ENCODE peak calls at places on chromosomes 13 and 19, in seven cellular contexts. One of them, this sample, is unnamed.

GRCh38 chr13:21022056-21022693 is 39.2 kb downstream of the LATS2 start:
- DNase-seq in RPMI7951: no peak
- DNase-seq in T-cell: no peak
- DNase-seq in GM12891: no peak
- DNase-seq in stimulated activated CD4-positive, alpha-beta T cell treated with anti-CD3 and anti-CD28 coated beads, TNF-alpha, amount 100 ng/mL, for 24 hours: no peak
- DNase-seq in activated T-helper 1 cell treated with anti-CD3 and anti-CD28 coated beads, Interleukin-12 subunit alpha, Interleukin-12 subunit beta, Interleukin-2, Interleukin-4 antibody, amounts not matched to agents 30 ng/mL and 10 ng/mL and 1 ng/mL, durations not matched to agents 14 hours and 24 hours and 36 hours: no peak
- DNase-seq in germinal center: no peak
- DNase-seq in this sample: no peak

GRCh38 chr13:32731576-32731975 is 145.3 kb downstream of the PDS5B start:
- DNase-seq in RPMI7951: peak
- DNase-seq in T-cell: no peak
- DNase-seq in GM12891: no peak
- DNase-seq in stimulated activated CD4-positive, alpha-beta T cell treated with anti-CD3 and anti-CD28 coated beads, TNF-alpha, amount 100 ng/mL, for 24 hours: peak
- DNase-seq in activated T-helper 1 cell treated with anti-CD3 and anti-CD28 coated beads, Interleukin-12 subunit alpha, Interleukin-12 subunit beta, Interleukin-2, Interleukin-4 antibody, amounts not matched to agents 30 ng/mL and 10 ng/mL and 1 ng/mL, durations not matched to agents 14 hours and 24 hours and 36 hours: no peak
- DNase-seq in germinal center: no peak
- DNase-seq in this sample: no peak

GRCh38 chr13:44764334-44764733 is 188.2 kb upstream of the TSC22D1 start:
- DNase-seq in RPMI7951: peak
- DNase-seq in T-cell: no peak
- DNase-seq in GM12891: no peak
- DNase-seq in stimulated activated CD4-positive, alpha-beta T cell treated with anti-CD3 and anti-CD28 coated beads, TNF-alpha, amount 100 ng/mL, for 24 hours: no peak
- DNase-seq in activated T-helper 1 cell treated with anti-CD3 and anti-CD28 coated beads, Interleukin-12 subunit alpha, Interleukin-12 subunit beta, Interleukin-2, Interleukin-4 antibody, amounts not matched to agents 30 ng/mL and 10 ng/mL and 1 ng/mL, durations not matched to agents 14 hours and 24 hours and 36 hours: no peak
- DNase-seq in germinal center: no peak
- DNase-seq in this sample: no peak

GRCh38 chr13:60837806-60838205 is 440.8 kb downstream of the TDRD3 start:
- DNase-seq in RPMI7951: no peak
- DNase-seq in T-cell: no peak
- DNase-seq in GM12891: no peak
- DNase-seq in stimulated activated CD4-positive, alpha-beta T cell treated with anti-CD3 and anti-CD28 coated beads, TNF-alpha, amount 100 ng/mL, for 24 hours: no peak
- DNase-seq in activated T-helper 1 cell treated with anti-CD3 and anti-CD28 coated beads, Interleukin-12 subunit alpha, Interleukin-12 subunit beta, Interleukin-2, Interleukin-4 antibody, amounts not matched to agents 30 ng/mL and 10 ng/mL and 1 ng/mL, durations not matched to agents 14 hours and 24 hours and 36 hours: no peak
- DNase-seq in germinal center: no peak
- DNase-seq in this sample: no peak

GRCh38 chr19:3586124-3586626 is 897 bp downstream of the GIPC3 start:
- DNase-seq in RPMI7951: no peak
- DNase-seq in T-cell: no peak
- DNase-seq in GM12891: no peak
- DNase-seq in stimulated activated CD4-positive, alpha-beta T cell treated with anti-CD3 and anti-CD28 coated beads, TNF-alpha, amount 100 ng/mL, for 24 hours: no peak
- DNase-seq in activated T-helper 1 cell treated with anti-CD3 and anti-CD28 coated beads, Interleukin-12 subunit alpha, Interleukin-12 subunit beta, Interleukin-2, Interleukin-4 antibody, amounts not matched to agents 30 ng/mL and 10 ng/mL and 1 ng/mL, durations not matched to agents 14 hours and 24 hours and 36 hours: no peak
- DNase-seq in germinal center: peak
- DNase-seq in this sample: peak

GRCh38 chr19:44777715-44778347 is at the start of gene CBLC:
- DNase-seq in RPMI7951: no peak
- DNase-seq in T-cell: no peak
- DNase-seq in GM12891: no peak
- DNase-seq in stimulated activated CD4-positive, alpha-beta T cell treated with anti-CD3 and anti-CD28 coated beads, TNF-alpha, amount 100 ng/mL, for 24 hours: no peak
- DNase-seq in activated T-helper 1 cell treated with anti-CD3 and anti-CD28 coated beads, Interleukin-12 subunit alpha, Interleukin-12 subunit beta, Interleukin-2, Interleukin-4 antibody, amounts not matched to agents 30 ng/mL and 10 ng/mL and 1 ng/mL, durations not matched to agents 14 hours and 24 hours and 36 hours: no peak
- DNase-seq in germinal center: no peak
- DNase-seq in this sample: no peak

GRCh38 chr19:44720945-44721344 is 22.0 kb downstream of the CEACAM16 start:
- DNase-seq in RPMI7951: no peak
- DNase-seq in T-cell: no peak
- DNase-seq in GM12891: no peak
- DNase-seq in stimulated activated CD4-positive, alpha-beta T cell treated with anti-CD3 and anti-CD28 coated beads, TNF-alpha, amount 100 ng/mL, for 24 hours: no peak
- DNase-seq in activated T-helper 1 cell treated with anti-CD3 and anti-CD28 coated beads, Interleukin-12 subunit alpha, Interleukin-12 subunit beta, Interleukin-2, Interleukin-4 antibody, amounts not matched to agents 30 ng/mL and 10 ng/mL and 1 ng/mL, durations not matched to agents 14 hours and 24 hours and 36 hours: no peak
- DNase-seq in germinal center: no peak
- DNase-seq in this sample: no peak

GRCh38 chr19:45768644-45769053 is 403 bp downstream of the SIX5 start:
- DNase-seq in RPMI7951: peak
- DNase-seq in T-cell: peak
- DNase-seq in GM12891: no peak
- DNase-seq in stimulated activated CD4-positive, alpha-beta T cell treated with anti-CD3 and anti-CD28 coated beads, TNF-alpha, amount 100 ng/mL, for 24 hours: peak
- DNase-seq in activated T-helper 1 cell treated with anti-CD3 and anti-CD28 coated beads, Interleukin-12 subunit alpha, Interleukin-12 subunit beta, Interleukin-2, Interleukin-4 antibody, amounts not matched to agents 30 ng/mL and 10 ng/mL and 1 ng/mL, durations not matched to agents 14 hours and 24 hours and 36 hours: peak
- DNase-seq in germinal center: peak
- DNase-seq in this sample: no peak

GRCh38 chr19:1313695-1314613 is 28.3 kb downstream of the EFNA2 start:
- DNase-seq in RPMI7951: no peak
- DNase-seq in T-cell: no peak
- DNase-seq in GM12891: no peak
- DNase-seq in stimulated activated CD4-positive, alpha-beta T cell treated with anti-CD3 and anti-CD28 coated beads, TNF-alpha, amount 100 ng/mL, for 24 hours: no peak
- DNase-seq in activated T-helper 1 cell treated with anti-CD3 and anti-CD28 coated beads, Interleukin-12 subunit alpha, Interleukin-12 subunit beta, Interleukin-2, Interleukin-4 antibody, amounts not matched to agents 30 ng/mL and 10 ng/mL and 1 ng/mL, durations not matched to agents 14 hours and 24 hours and 36 hours: no peak
- DNase-seq in germinal center: no peak
- DNase-seq in this sample: no peak

GRCh38 chr19:38057954-38058690 is 151.1 kb downstream of the SIPA1L3 start:
- DNase-seq in RPMI7951: no peak
- DNase-seq in T-cell: no peak
- DNase-seq in GM12891: no peak
- DNase-seq in stimulated activated CD4-positive, alpha-beta T cell treated with anti-CD3 and anti-CD28 coated beads, TNF-alpha, amount 100 ng/mL, for 24 hours: no peak
- DNase-seq in activated T-helper 1 cell treated with anti-CD3 and anti-CD28 coated beads, Interleukin-12 subunit alpha, Interleukin-12 subunit beta, Interleukin-2, Interleukin-4 antibody, amounts not matched to agents 30 ng/mL and 10 ng/mL and 1 ng/mL, durations not matched to agents 14 hours and 24 hours and 36 hours: no peak
- DNase-seq in germinal center: no peak
- DNase-seq in this sample: no peak

GRCh38 chr19:16039545-16039944 is 36.8 kb upstream of the TPM4 start:
- DNase-seq in RPMI7951: no peak
- DNase-seq in T-cell: no peak
- DNase-seq in GM12891: no peak
- DNase-seq in stimulated activated CD4-positive, alpha-beta T cell treated with anti-CD3 and anti-CD28 coated beads, TNF-alpha, amount 100 ng/mL, for 24 hours: no peak
- DNase-seq in activated T-helper 1 cell treated with anti-CD3 and anti-CD28 coated beads, Interleukin-12 subunit alpha, Interleukin-12 subunit beta, Interleukin-2, Interleukin-4 antibody, amounts not matched to agents 30 ng/mL and 10 ng/mL and 1 ng/mL, durations not matched to agents 14 hours and 24 hours and 36 hours: no peak
- DNase-seq in germinal center: no peak
- DNase-seq in this sample: no peak

GRCh38 chr13:27975579-27976361 is 6.7 kb upstream of the CDX2 start:
- DNase-seq in RPMI7951: no peak
- DNase-seq in T-cell: no peak
- DNase-seq in GM12891: no peak
- DNase-seq in stimulated activated CD4-positive, alpha-beta T cell treated with anti-CD3 and anti-CD28 coated beads, TNF-alpha, amount 100 ng/mL, for 24 hours: no peak
- DNase-seq in activated T-helper 1 cell treated with anti-CD3 and anti-CD28 coated beads, Interleukin-12 subunit alpha, Interleukin-12 subunit beta, Interleukin-2, Interleukin-4 antibody, amounts not matched to agents 30 ng/mL and 10 ng/mL and 1 ng/mL, durations not matched to agents 14 hours and 24 hours and 36 hours: no peak
- DNase-seq in germinal center: no peak
- DNase-seq in this sample: no peak

GRCh38 chr13:45374917-45375316 is 33.9 kb upstream of the TPT1 start:
- DNase-seq in RPMI7951: peak
- DNase-seq in T-cell: no peak
- DNase-seq in GM12891: no peak
- DNase-seq in stimulated activated CD4-positive, alpha-beta T cell treated with anti-CD3 and anti-CD28 coated beads, TNF-alpha, amount 100 ng/mL, for 24 hours: no peak
- DNase-seq in activated T-helper 1 cell treated with anti-CD3 and anti-CD28 coated beads, Interleukin-12 subunit alpha, Interleukin-12 subunit beta, Interleukin-2, Interleukin-4 antibody, amounts not matched to agents 30 ng/mL and 10 ng/mL and 1 ng/mL, durations not matched to agents 14 hours and 24 hours and 36 hours: no peak
- DNase-seq in germinal center: no peak
- DNase-seq in this sample: no peak

GRCh38 chr19:3440082-3440481 is 40.2 kb downstream of the SMIM24 start:
- DNase-seq in RPMI7951: no peak
- DNase-seq in T-cell: peak
- DNase-seq in GM12891: peak
- DNase-seq in stimulated activated CD4-positive, alpha-beta T cell treated with anti-CD3 and anti-CD28 coated beads, TNF-alpha, amount 100 ng/mL, for 24 hours: peak
- DNase-seq in activated T-helper 1 cell treated with anti-CD3 and anti-CD28 coated beads, Interleukin-12 subunit alpha, Interleukin-12 subunit beta, Interleukin-2, Interleukin-4 antibody, amounts not matched to agents 30 ng/mL and 10 ng/mL and 1 ng/mL, durations not matched to agents 14 hours and 24 hours and 36 hours: peak
- DNase-seq in germinal center: peak
- DNase-seq in this sample: peak

GRCh38 chr13:75876371-75877050 is 240.4 kb downstream of the LMO7 start:
- DNase-seq in RPMI7951: peak
- DNase-seq in T-cell: peak
- DNase-seq in GM12891: peak
- DNase-seq in stimulated activated CD4-positive, alpha-beta T cell treated with anti-CD3 and anti-CD28 coated beads, TNF-alpha, amount 100 ng/mL, for 24 hours: peak
- DNase-seq in activated T-helper 1 cell treated with anti-CD3 and anti-CD28 coated beads, Interleukin-12 subunit alpha, Interleukin-12 subunit beta, Interleukin-2, Interleukin-4 antibody, amounts not matched to agents 30 ng/mL and 10 ng/mL and 1 ng/mL, durations not matched to agents 14 hours and 24 hours and 36 hours: peak
- DNase-seq in germinal center: peak
- DNase-seq in this sample: peak

GRCh38 chr13:91133941-91134772 is 213.3 kb upstream of the MIR17HG start:
- DNase-seq in RPMI7951: peak
- DNase-seq in T-cell: no peak
- DNase-seq in GM12891: no peak
- DNase-seq in stimulated activated CD4-positive, alpha-beta T cell treated with anti-CD3 and anti-CD28 coated beads, TNF-alpha, amount 100 ng/mL, for 24 hours: no peak
- DNase-seq in activated T-helper 1 cell treated with anti-CD3 and anti-CD28 coated beads, Interleukin-12 subunit alpha, Interleukin-12 subunit beta, Interleukin-2, Interleukin-4 antibody, amounts not matched to agents 30 ng/mL and 10 ng/mL and 1 ng/mL, durations not matched to agents 14 hours and 24 hours and 36 hours: no peak
- DNase-seq in germinal center: peak
- DNase-seq in this sample: peak

This sample was measured in GM20000.